ENCODE peak calls at places on chromosomes 13 and 19, in eight cellular contexts. A, T, Q, R, W, K, H and V are unnamed samples.

GRCh38 chr13:53783466-53783865 is 754.9 kb downstream of the OLFM4 start:
- DNase-seq in A (no peak), T (no peak), Q (no peak), R (no peak), W (no peak), K (no peak), H (peak), V (no peak)

GRCh38 chr13:59546178-59546577 is 617.5 kb downstream of the DIAPH3 start:
- DNase-seq in A (no peak), T (no peak), Q (no peak), R (no peak), W (no peak), K (no peak), H (no peak), V (no peak)

GRCh38 chr19:16624236-16624635 is 3.8 kb downstream of the MED26 start:
- DNase-seq in A (no peak), T (no peak), Q (no peak), R (no peak), W (no peak), K (no peak), H (no peak), V (no peak)

GRCh38 chr13:100881291-100881864 is 206.8 kb upstream of the TMTC4 start:
- DNase-seq in A (no peak), T (peak), Q (peak), R (no peak), W (no peak), K (no peak), H (no peak), V (no peak)

GRCh38 chr13:42076309-42076713 is 27.9 kb downstream of the DGKH start:
- DNase-seq in A (no peak), T (peak), Q (peak), R (no peak), W (no peak), K (no peak), H (no peak), V (no peak)

GRCh38 chr19:44729516-44730033 is 18.9 kb upstream of the BCL3 start:
- DNase-seq in A (no peak), T (no peak), Q (no peak), R (no peak), W (no peak), K (no peak), H (no peak), V (no peak)

GRCh38 chr19:30326076-30326710 is 46.0 kb upstream of the ZNF536 start:
- DNase-seq in A (no peak), T (no peak), Q (no peak), R (no peak), W (no peak), K (no peak), H (no peak), V (no peak)

GRCh38 chr13:51585696-51586095 is 1.4 kb downstream of the WDFY2 start:
- DNase-seq in A (no peak), T (peak), Q (peak), R (no peak), W (no peak), K (no peak), H (no peak), V (no peak)

GRCh38 chr13:30196025-30196424 is 111.3 kb downstream of the KATNAL1 start:
- DNase-seq in A (no peak), T (peak), Q (no peak), R (no peak), W (no peak), K (no peak), H (no peak), V (no peak)

GRCh38 chr13:66348745-66349720 is 881.1 kb downstream of the PCDH9 start:
- DNase-seq in A (no peak), T (no peak), Q (no peak), R (no peak), W (no peak), K (no peak), H (no peak), V (no peak)

GRCh38 chr13:43411741-43412140 is 375.0 kb downstream of the ENOX1 start:
- DNase-seq in A (peak), T (no peak), Q (peak), R (no peak), W (no peak), K (no peak), H (no peak), V (no peak)